ENCODE peak calls at places on chromosomes 11 and 22, in five cellular contexts. One of them, this sample, is unnamed.

GRCh38 chr11:92311616-92312449 is 87.2 kb downstream of the FAT3 start:
- DNase-seq in GM12865: no peak
- DNase-seq in neural progenitor cell: peak; percentile 39
- DNase-seq in AG04450: no peak
- DNase-seq in HCT116: no peak
- DNase-seq in this sample: no peak

GRCh38 chr11:8186429-8186828 is 17.6 kb upstream of the RIC3 start:
- DNase-seq in AG04450: no peak
- DNase-seq in HCT116: no peak
- DNase-seq in GM12865: no peak
- DNase-seq in neural progenitor cell: no peak
- DNase-seq in this sample: no peak

GRCh38 chr22:50035976-50036375 is 22.1 kb downstream of the TTLL8 start:
- DNase-seq in HCT116: no peak
- DNase-seq in AG04450: no peak
- DNase-seq in GM12865: no peak
- DNase-seq in neural progenitor cell: no peak
- DNase-seq in this sample: no peak

GRCh38 chr11:44575962-44576361 is 10.5 kb downstream of the CD82 start:
- DNase-seq in neural progenitor cell: no peak
- DNase-seq in GM12865: no peak
- DNase-seq in HCT116: no peak
- DNase-seq in AG04450: no peak
- DNase-seq in this sample: no peak

GRCh38 chr22:38718414-38718813 is 12.7 kb downstream of the GTPBP1 start:
- DNase-seq in AG04450: no peak
- DNase-seq in neural progenitor cell: peak; percentile 41
- DNase-seq in GM12865: no peak
- DNase-seq in HCT116: peak; percentile 70
- DNase-seq in this sample: no peak

GRCh38 chr22:20994902-20995241 is 7.0 kb downstream of the THAP7 start:
- DNase-seq in AG04450: no peak
- DNase-seq in HCT116: no peak
- DNase-seq in neural progenitor cell: no peak
- DNase-seq in GM12865: no peak
- DNase-seq in this sample: no peak

GRCh38 chr11:108947654-108948570 is 283.0 kb downstream of the DDX10 start:
- DNase-seq in GM12865: no peak
- DNase-seq in neural progenitor cell: no peak
- DNase-seq in AG04450: no peak
- DNase-seq in HCT116: no peak
- DNase-seq in this sample: no peak

GRCh38 chr11:124835918-124836317 is 29.3 kb upstream of the ROBO3 start:
- DNase-seq in AG04450: no peak
- DNase-seq in neural progenitor cell: no peak
- DNase-seq in HCT116: no peak
- DNase-seq in GM12865: no peak
- DNase-seq in this sample: no peak

GRCh38 chr11:94647926-94648325 is 80.8 kb downstream of the PIWIL4 start:
- DNase-seq in AG04450: no peak
- DNase-seq in GM12865: no peak
- DNase-seq in HCT116: no peak
- DNase-seq in neural progenitor cell: peak; percentile 13
- DNase-seq in this sample: no peak

GRCh38 chr11:78893996-78894395 is 319.3 kb upstream of the NARS2 start:
- DNase-seq in GM12865: no peak
- DNase-seq in neural progenitor cell: no peak
- DNase-seq in HCT116: no peak
- DNase-seq in AG04450: no peak
- DNase-seq in this sample: no peak

GRCh38 chr11:122671270-122671906 is 15.9 kb downstream of the UBASH3B start:
- DNase-seq in GM12865: no peak
- DNase-seq in AG04450: peak; percentile 63
- DNase-seq in HCT116: no peak
- DNase-seq in neural progenitor cell: no peak
- DNase-seq in this sample: no peak

GRCh38 chr11:16511807-16512114 is 155.4 kb upstream of the SOX6 start:
- DNase-seq in AG04450: no peak
- DNase-seq in GM12865: no peak
- DNase-seq in HCT116: no peak
- DNase-seq in neural progenitor cell: no peak
- DNase-seq in this sample: no peak

GRCh38 chr11:17386331-17387084 is 2.0 kb downstream of the KCNJ11 start:
- DNase-seq in GM12865: peak; percentile 69
- DNase-seq in AG04450: no peak
- DNase-seq in HCT116: peak; percentile 18
- DNase-seq in neural progenitor cell: peak; percentile 69
- DNase-seq in this sample: no peak

GRCh38 chr11:59221438-59221837 is 8.7 kb upstream of the MPEG1 start:
- DNase-seq in GM12865: no peak
- DNase-seq in HCT116: no peak
- DNase-seq in neural progenitor cell: no peak
- DNase-seq in AG04450: peak; percentile 71
- DNase-seq in this sample: no peak

GRCh38 chr11:86790867-86791849 is 9.2 kb upstream of the PRSS23 start:
- DNase-seq in GM12865: no peak
- DNase-seq in HCT116: no peak
- DNase-seq in neural progenitor cell: no peak
- DNase-seq in AG04450: no peak
- DNase-seq in this sample: no peak

GRCh38 chr22:44697423-44698179 is 4.4 kb upstream of the PRR5 start:
- DNase-seq in neural progenitor cell: peak; percentile 89
- DNase-seq in GM12865: peak; percentile 78
- DNase-seq in AG04450: peak; percentile 27
- DNase-seq in HCT116: peak; percentile 66
- DNase-seq in this sample: peak; percentile 33

GRCh38 chr11:92882828-92883611 is 86.4 kb upstream of the MTNR1B start:
- DNase-seq in neural progenitor cell: no peak
- DNase-seq in AG04450: no peak
- DNase-seq in HCT116: no peak
- DNase-seq in GM12865: no peak
- DNase-seq in this sample: no peak

GRCh38 chr11:63905179-63905578 is 11.8 kb downstream of the RCOR2 start:
- DNase-seq in AG04450: no peak
- DNase-seq in neural progenitor cell: no peak
- DNase-seq in GM12865: no peak
- DNase-seq in HCT116: no peak
- DNase-seq in this sample: no peak

GRCh38 chr11:62500066-62501035 is 46.3 kb downstream of the AHNAK start:
- DNase-seq in AG04450: no peak
- DNase-seq in HCT116: peak; percentile 88
- DNase-seq in neural progenitor cell: no peak
- DNase-seq in GM12865: no peak
- DNase-seq in this sample: no peak

GRCh38 chr22:28843633-28844032 is 39.7 kb upstream of the ZNRF3 start:
- DNase-seq in neural progenitor cell: no peak
- DNase-seq in AG04450: no peak
- DNase-seq in GM12865: no peak
- DNase-seq in HCT116: no peak
- DNase-seq in this sample: no peak

GRCh38 chr22:50673231-50674126 is 856 bp downstream of the SHANK3 start:
- DNase-seq in GM12865: no peak
- DNase-seq in AG04450: no peak
- DNase-seq in neural progenitor cell: peak; percentile 62
- DNase-seq in HCT116: no peak
- DNase-seq in this sample: no peak

GRCh38 chr11:115198301-115198700 is 305.9 kb downstream of the CADM1 start:
- DNase-seq in neural progenitor cell: no peak
- DNase-seq in AG04450: no peak
- DNase-seq in GM12865: no peak
- DNase-seq in HCT116: no peak
- DNase-seq in this sample: no peak

GRCh38 chr11:86632499-86633269 is 39.7 kb downstream of the ME3 start:
- DNase-seq in GM12865: peak; percentile 26
- DNase-seq in neural progenitor cell: peak; percentile 40
- DNase-seq in HCT116: peak; percentile 68
- DNase-seq in AG04450: peak; percentile 84
- DNase-seq in this sample: peak; percentile 86

GRCh38 chr11:121389651-121390050 is 62.5 kb upstream of the SORL1 start:
- DNase-seq in HCT116: no peak
- DNase-seq in GM12865: no peak
- DNase-seq in AG04450: no peak
- DNase-seq in neural progenitor cell: peak; percentile 84
- DNase-seq in this sample: peak; percentile 33

GRCh38 chr11:19156892-19157291 is 39.9 kb downstream of the ZDHHC13 start:
- DNase-seq in neural progenitor cell: no peak
- DNase-seq in GM12865: no peak
- DNase-seq in HCT116: no peak
- DNase-seq in AG04450: no peak
- DNase-seq in this sample: no peak

GRCh38 chr11:103051986-103052385 is 40.0 kb downstream of the DCUN1D5 start:
- DNase-seq in neural progenitor cell: no peak
- DNase-seq in HCT116: no peak
- DNase-seq in AG04450: peak; percentile 1
- DNase-seq in GM12865: no peak
- DNase-seq in this sample: peak; percentile 91

GRCh38 chr11:40281055-40281580 is 1178.3 kb downstream of the LRRC4C start:
- DNase-seq in HCT116: no peak
- DNase-seq in neural progenitor cell: no peak
- DNase-seq in AG04450: no peak
- DNase-seq in GM12865: no peak
- DNase-seq in this sample: peak; percentile 26

GRCh38 chr11:122998727-122999370 is 17.2 kb upstream of the BSX start:
- DNase-seq in GM12865: no peak
- DNase-seq in HCT116: no peak
- DNase-seq in AG04450: no peak
- DNase-seq in neural progenitor cell: peak; percentile 24
- DNase-seq in this sample: no peak

GRCh38 chr22:23652711-23653110 is 20.6 kb upstream of the DRICH1 start:
- DNase-seq in GM12865: no peak
- DNase-seq in neural progenitor cell: no peak
- DNase-seq in HCT116: no peak
- DNase-seq in AG04450: no peak
- DNase-seq in this sample: no peak
- TF ChIP-seq CTCF in GM12865: no peak
- TF ChIP-seq CTCF in neural progenitor cell: no peak
- TF ChIP-seq CTCF in HCT116: no peak
- TF ChIP-seq CTCF in AG04450: no peak
- TF ChIP-seq CTCF in this sample: no peak

GRCh38 chr11:9722023-9722422 is 58.1 kb downstream of the SWAP70 start:
- DNase-seq in neural progenitor cell: no peak
- DNase-seq in GM12865: no peak
- DNase-seq in AG04450: no peak
- DNase-seq in HCT116: no peak
- DNase-seq in this sample: no peak

GRCh38 chr11:9728058-9728457 is 64.2 kb downstream of the SWAP70 start:
- DNase-seq in HCT116: no peak
- DNase-seq in neural progenitor cell: no peak
- DNase-seq in AG04450: no peak
- DNase-seq in GM12865: no peak
- DNase-seq in this sample: no peak

GRCh38 chr11:9719949-9720646 is 56.2 kb downstream of the SWAP70 start:
- DNase-seq in GM12865: peak; percentile 37
- DNase-seq in HCT116: no peak
- DNase-seq in neural progenitor cell: no peak
- DNase-seq in AG04450: no peak
- DNase-seq in this sample: no peak

GRCh38 chr11:9726313-9727022 is 62.6 kb downstream of the SWAP70 start:
- DNase-seq in neural progenitor cell: no peak
- DNase-seq in GM12865: peak; percentile 60
- DNase-seq in AG04450: peak; percentile 37
- DNase-seq in HCT116: peak; percentile 23
- DNase-seq in this sample: peak; percentile 66

DNA sequence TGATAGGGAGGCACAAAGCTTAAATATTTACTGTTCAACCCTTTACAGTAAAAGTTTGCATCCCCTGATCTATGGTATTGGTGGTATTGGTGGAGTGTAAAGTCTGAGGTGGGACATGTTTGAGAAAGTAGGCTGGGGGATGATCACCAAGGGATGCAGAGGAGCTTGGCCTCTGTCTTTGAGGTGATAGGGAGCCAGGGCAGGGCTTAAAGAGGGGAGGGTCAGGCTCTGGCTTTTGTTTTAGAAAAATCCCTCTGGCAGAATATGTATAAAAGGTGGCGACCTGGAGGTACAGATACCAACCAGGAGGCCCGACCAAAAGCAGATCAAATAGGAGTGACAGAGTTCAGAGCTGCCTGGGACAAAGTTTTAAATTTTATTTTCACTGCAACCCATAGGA is 59.0 kb downstream of the SWAP70 start:
- DNase-seq in neural progenitor cell: no peak
- DNase-seq in AG04450: no peak
- DNase-seq in HCT116: no peak
- DNase-seq in GM12865: no peak
- DNase-seq in this sample: no peak
- H3K4me3 ChIP-seq in neural progenitor cell: no peak overlapping the region
- H3K4me3 ChIP-seq in AG04450: no peak overlapping the region
- H3K4me3 ChIP-seq in HCT116: no peak overlapping the region
- H3K4me3 ChIP-seq in GM12865: no peak overlapping the region
- H3K4me3 ChIP-seq in this sample: no peak overlapping the region

DNA sequence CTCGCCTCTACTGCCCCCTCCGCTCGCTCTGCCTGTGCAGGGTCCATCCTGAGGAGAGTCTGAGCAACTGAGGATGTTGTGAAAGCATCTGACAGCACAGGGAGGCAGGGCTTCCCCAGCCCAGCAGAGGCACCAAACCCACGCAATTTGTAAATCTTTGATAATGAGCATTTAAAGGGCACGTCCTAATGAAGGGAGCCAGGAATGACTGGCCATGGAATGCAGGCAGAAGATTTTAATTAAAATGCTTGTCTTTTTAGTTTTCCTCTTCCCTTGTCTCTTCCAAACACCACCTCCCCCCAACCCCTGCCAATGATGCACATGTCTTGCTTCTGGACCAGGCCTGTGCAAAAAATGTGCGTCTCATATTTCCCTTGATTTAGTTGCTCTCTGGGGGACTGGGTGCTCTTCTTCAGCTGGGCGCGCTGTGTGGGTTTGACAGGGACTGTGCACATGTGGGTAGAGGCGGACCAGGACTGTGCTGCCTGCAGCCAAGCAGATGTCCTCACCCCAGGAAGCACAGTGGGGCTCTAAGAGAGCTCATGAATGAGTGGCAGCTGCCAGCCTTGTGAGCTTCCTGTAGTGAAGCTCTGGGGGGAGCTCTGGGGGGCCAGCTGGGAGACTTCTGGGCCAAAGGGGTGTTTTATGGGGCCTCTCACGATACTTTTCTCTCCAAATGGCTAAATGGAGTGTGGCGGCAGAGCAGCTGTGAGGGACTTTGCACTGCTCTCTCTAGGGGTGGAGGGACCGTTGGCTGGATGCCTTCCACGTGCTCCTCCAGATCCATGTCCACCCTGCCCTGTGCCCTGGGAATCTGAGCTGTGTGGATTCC is 273.5 kb downstream of the ST3GAL4 start:
- DNase-seq in HCT116: no peak
- DNase-seq in GM12865: no peak
- DNase-seq in AG04450: peak; percentile 1
- DNase-seq in neural progenitor cell: no peak
- DNase-seq in this sample: no peak
- TF ChIP-seq CTCF in HCT116: no peak
- TF ChIP-seq CTCF in GM12865: no peak
- TF ChIP-seq CTCF in AG04450: peak; percentile 13
- TF ChIP-seq CTCF in neural progenitor cell: no peak
- TF ChIP-seq CTCF in this sample: no peak

DNA sequence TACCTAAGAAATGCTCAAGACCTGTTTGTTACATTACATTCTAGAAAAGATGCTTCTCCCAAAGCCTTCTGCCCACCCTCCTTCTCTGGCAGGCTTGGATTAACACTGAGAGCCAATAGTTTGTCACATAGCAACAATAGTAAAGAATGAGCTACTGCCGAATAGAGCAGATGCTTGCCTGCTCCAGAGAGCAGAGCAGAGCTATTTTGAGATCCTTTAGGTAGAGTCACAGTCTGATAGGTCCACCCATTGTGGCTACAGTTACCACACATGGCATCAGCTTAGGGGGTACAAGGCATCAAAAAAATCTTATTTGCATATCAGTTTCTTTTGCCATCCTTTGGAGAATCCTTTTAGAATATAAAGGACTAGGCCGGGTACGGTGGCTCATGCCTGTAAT is 13.4 kb upstream of the EP300 start:
- DNase-seq in AG04450: no peak
- DNase-seq in HCT116: no peak
- DNase-seq in neural progenitor cell: peak; percentile 34
- DNase-seq in GM12865: no peak
- DNase-seq in this sample: no peak
- H3K4me3 ChIP-seq in AG04450: no peak overlapping the region
- H3K4me3 ChIP-seq in HCT116: no peak overlapping the region
- H3K4me3 ChIP-seq in neural progenitor cell: no peak overlapping the region
- H3K4me3 ChIP-seq in GM12865: no peak overlapping the region
- H3K4me3 ChIP-seq in this sample: no peak overlapping the region

This sample was measured in astrocyte of the cerebellum.